ENCODE peak calls at places on chromosomes 3 and 15, in seven cellular contexts. Z is NCI-H2171, U is activated gamma-delta T cell treated with Interleukin-2 at 50 U/mL for 16 hours, E is NCI-H2029 treated with DMSO at 0.1 percent for 48 hours, W is NCI-H1436, F is AML-193, A is NCI-H345. V is an unnamed sample.

GRCh38 chr3:130709671-130710070 is 37.0 kb downstream of the PIK3R4 start:
- DNase-seq in U (no peak), W (no peak), E (no peak), F (no peak), Z (no peak), A (no peak), V (no peak)

GRCh38 chr3:105369501-105370371 is 3.0 kb downstream of the ALCAM start:
- DNase-seq in W (peak), U (peak), E (peak), Z (peak), A (peak), F (peak), V (peak)

GRCh38 chr3:71530903-71531535 is 52.5 kb downstream of the FOXP1 start:
- DNase-seq in E (no peak), U (no peak), F (no peak), Z (no peak), W (no peak), A (peak), V (no peak)

GRCh38 chr3:108485146-108485545 is 25.2 kb downstream of the MYH15 start:
- DNase-seq in A (no peak), W (no peak), Z (peak), E (no peak), F (no peak), U (no peak), V (no peak)

GRCh38 chr3:115789480-115789879 is 166.2 kb downstream of the GAP43 start:
- DNase-seq in U (no peak), F (no peak), W (no peak), E (no peak), Z (no peak), A (no peak), V (no peak)

GRCh38 chr15:100809151-100809550 is 70.5 kb upstream of the ALDH1A3 start:
- DNase-seq in Z (no peak), F (no peak), A (no peak), U (no peak), E (no peak), W (no peak), V (no peak)

GRCh38 chr3:158205994-158206393 is 96.1 kb downstream of the RSRC1 start:
- DNase-seq in W (no peak), Z (no peak), A (no peak), E (no peak), F (no peak), U (no peak), V (no peak)

GRCh38 chr15:43723151-43723550 is 23.1 kb upstream of the PDIA3 start:
- DNase-seq in U (no peak), E (no peak), W (no peak), F (no peak), Z (no peak), A (no peak), V (no peak)

GRCh38 chr3:53102601-53103147 is 27.6 kb downstream of the RFT1 start:
- DNase-seq in W (no peak), Z (no peak), F (no peak), A (no peak), U (no peak), E (no peak), V (no peak)

GRCh38 chr3:125055913-125056705 is at the start of gene HEG1:
- DNase-seq in E (no peak), W (no peak), A (no peak), U (peak), F (peak), Z (peak), V (peak)

GRCh38 chr3:120144267-120144666 is 50.0 kb upstream of the GSK3B start:
- DNase-seq in W (no peak), F (no peak), A (no peak), Z (no peak), U (no peak), E (no peak), V (peak)

GRCh38 chr3:105511031-105511430 is 144.3 kb downstream of the ALCAM start:
- DNase-seq in Z (no peak), A (no peak), U (no peak), W (no peak), E (no peak), F (no peak), V (no peak)

GRCh38 chr3:184567924-184568590 is 6.5 kb downstream of the EPHB3 start:
- DNase-seq in E (no peak), Z (no peak), F (no peak), U (no peak), W (no peak), A (no peak), V (no peak)

V was measured in hepatocyte.